ENCODE peak calls at places on chromosomes 16 and 17, in seven cellular contexts. One of them, this sample, is unnamed.
A peak's percentile ranks its signal among the peaks of the same experiment; 100 is the strongest.

GRCh38 chr17:18033442-18034099 is 5.4 kb downstream of the ATPAF2 start:
- DNase-seq in WTC11: no peak
- DNase-seq in PC-3: peak; percentile 93
- DNase-seq in omental fat pad: no peak
- DNase-seq in heart right ventricle: peak; percentile 79
- DNase-seq in neural progenitor cell: peak; percentile 86
- DNase-seq in psoas muscle: no peak
- DNase-seq in this sample: no peak

GRCh38 chr16:67112591-67113399 is 3.1 kb downstream of the PHAF1 start:
- DNase-seq in WTC11: no peak
- DNase-seq in PC-3: peak; percentile 25
- DNase-seq in omental fat pad: no peak
- DNase-seq in heart right ventricle: no peak
- DNase-seq in neural progenitor cell: no peak
- DNase-seq in psoas muscle: no peak
- DNase-seq in this sample: no peak

GRCh38 chr16:6081320-6081976 is 983.9 kb upstream of the EEF2KMT start:
- DNase-seq in WTC11: peak; percentile 9
- DNase-seq in PC-3: peak; percentile 6
- DNase-seq in omental fat pad: no peak
- DNase-seq in heart right ventricle: peak; percentile 3
- DNase-seq in neural progenitor cell: peak; percentile 59
- DNase-seq in psoas muscle: no peak
- DNase-seq in this sample: no peak

GRCh38 chr17:38578229-38578628 is 27.5 kb downstream of the SRCIN1 start:
- DNase-seq in WTC11: peak; percentile 64
- DNase-seq in PC-3: no peak
- DNase-seq in omental fat pad: no peak
- DNase-seq in heart right ventricle: no peak
- DNase-seq in neural progenitor cell: peak; percentile 72
- DNase-seq in psoas muscle: no peak
- DNase-seq in this sample: no peak

GRCh38 chr16:78211951-78212350 is 112.5 kb downstream of the WWOX start:
- DNase-seq in WTC11: peak; percentile 30
- DNase-seq in PC-3: peak; percentile 85
- DNase-seq in omental fat pad: no peak
- DNase-seq in heart right ventricle: no peak
- DNase-seq in neural progenitor cell: no peak
- DNase-seq in psoas muscle: no peak
- DNase-seq in this sample: no peak

GRCh38 chr16:1870365-1871082 is 1.4 kb downstream of the MEIOB start:
- DNase-seq in WTC11: no peak
- DNase-seq in PC-3: peak; percentile 84
- DNase-seq in omental fat pad: no peak
- DNase-seq in heart right ventricle: no peak
- DNase-seq in neural progenitor cell: no peak
- DNase-seq in psoas muscle: no peak
- DNase-seq in this sample: no peak

GRCh38 chr16:89119161-89119621 is 25.5 kb downstream of the ACSF3 start:
- DNase-seq in WTC11: peak; percentile 6
- DNase-seq in PC-3: no peak
- DNase-seq in omental fat pad: no peak
- DNase-seq in heart right ventricle: no peak
- DNase-seq in neural progenitor cell: no peak
- DNase-seq in psoas muscle: peak; percentile 30
- DNase-seq in this sample: no peak

GRCh38 chr17:3659541-3660111 is 8.8 kb downstream of the TAX1BP3 start:
- DNase-seq in WTC11: no peak
- DNase-seq in PC-3: peak; percentile 58
- DNase-seq in omental fat pad: peak; percentile 58
- DNase-seq in heart right ventricle: peak; percentile 56
- DNase-seq in neural progenitor cell: no peak
- DNase-seq in psoas muscle: peak; percentile 91
- DNase-seq in this sample: no peak

GRCh38 chr16:89921699-89922476 is 1.3 kb upstream of the TUBB3 start:
- DNase-seq in WTC11: peak; percentile 44
- DNase-seq in PC-3: peak; percentile 87
- DNase-seq in omental fat pad: peak; percentile 56
- DNase-seq in heart right ventricle: peak; percentile 82
- DNase-seq in neural progenitor cell: peak; percentile 62
- DNase-seq in psoas muscle: peak; percentile 77
- DNase-seq in this sample: no peak

GRCh38 chr17:49989518-49989880 is 5.5 kb downstream of the DLX3 start:
- DNase-seq in WTC11: no peak
- DNase-seq in PC-3: no peak
- DNase-seq in omental fat pad: no peak
- DNase-seq in heart right ventricle: no peak
- DNase-seq in neural progenitor cell: peak; percentile 2
- DNase-seq in psoas muscle: no peak
- DNase-seq in this sample: no peak

GRCh38 chr17:81154961-81155360 is 10.3 kb upstream of the PVALEF start:
- DNase-seq in WTC11: no peak
- DNase-seq in PC-3: no peak
- DNase-seq in omental fat pad: no peak
- DNase-seq in heart right ventricle: no peak
- DNase-seq in neural progenitor cell: no peak
- DNase-seq in psoas muscle: peak; percentile 33
- DNase-seq in this sample: no peak

GRCh38 chr17:43945074-43945824 is 3.0 kb upstream of the PPY start:
- DNase-seq in WTC11: no peak
- DNase-seq in PC-3: no peak
- DNase-seq in omental fat pad: no peak
- DNase-seq in heart right ventricle: no peak
- DNase-seq in neural progenitor cell: no peak
- DNase-seq in psoas muscle: no peak
- DNase-seq in this sample: no peak

GRCh38 chr17:64111831-64112230 is 18.1 kb downstream of the ERN1 start:
- DNase-seq in WTC11: no peak
- DNase-seq in PC-3: no peak
- DNase-seq in omental fat pad: no peak
- DNase-seq in heart right ventricle: no peak
- DNase-seq in neural progenitor cell: no peak
- DNase-seq in psoas muscle: no peak
- DNase-seq in this sample: no peak

GRCh38 chr17:45296003-45296832 is 20.6 kb downstream of the MAP3K14 start:
- DNase-seq in WTC11: no peak
- DNase-seq in PC-3: peak; percentile 91
- DNase-seq in omental fat pad: no peak
- DNase-seq in heart right ventricle: no peak
- DNase-seq in neural progenitor cell: no peak
- DNase-seq in psoas muscle: no peak
- DNase-seq in this sample: no peak
- TF ChIP-seq CTCF in WTC11: no peak
- TF ChIP-seq CTCF in PC-3: no peak
- TF ChIP-seq CTCF in omental fat pad: no peak
- TF ChIP-seq CTCF in heart right ventricle: no peak
- TF ChIP-seq CTCF in neural progenitor cell: no peak
- TF ChIP-seq CTCF in psoas muscle: no peak
- TF ChIP-seq CTCF in this sample: no peak

DNA sequence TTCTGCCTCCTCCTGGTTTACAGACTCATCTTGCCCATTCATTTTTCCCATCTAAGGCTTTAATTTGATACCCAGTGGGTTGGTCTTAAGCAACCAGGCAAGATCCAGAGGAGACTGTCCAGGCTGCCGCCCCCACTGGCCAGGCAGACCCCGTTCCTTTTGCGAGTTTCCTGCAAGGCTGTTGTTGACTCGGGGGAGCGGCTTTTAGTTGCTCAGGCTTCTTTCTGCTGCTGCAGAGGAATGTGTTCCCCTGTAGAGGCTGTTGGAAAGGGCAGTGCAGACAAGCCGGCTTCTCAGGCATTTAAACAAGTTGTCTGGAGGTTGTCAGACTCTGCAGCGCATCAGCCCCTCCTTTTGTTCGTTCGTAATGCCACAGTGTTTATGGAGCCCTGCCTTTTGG is 231.2 kb downstream of the PRKCA start:
- DNase-seq in WTC11: peak; percentile 50
- DNase-seq in PC-3: no peak
- DNase-seq in omental fat pad: no peak
- DNase-seq in heart right ventricle: no peak
- DNase-seq in neural progenitor cell: peak; percentile 84
- DNase-seq in psoas muscle: no peak
- DNase-seq in this sample: no peak
- TF ChIP-seq CTCF in WTC11: no peak
- TF ChIP-seq CTCF in PC-3: no peak
- TF ChIP-seq CTCF in omental fat pad: no peak
- TF ChIP-seq CTCF in heart right ventricle: no peak
- TF ChIP-seq CTCF in neural progenitor cell: peak; percentile 28
- TF ChIP-seq CTCF in psoas muscle: no peak
- TF ChIP-seq CTCF in this sample: peak; percentile 24

GRCh38 chr16:31452631-31453106 is 6.6 kb upstream of the ARMC5 start:
- DNase-seq in WTC11: no peak
- DNase-seq in PC-3: peak; percentile 61
- DNase-seq in omental fat pad: no peak
- DNase-seq in heart right ventricle: no peak
- DNase-seq in neural progenitor cell: no peak
- DNase-seq in psoas muscle: peak; percentile 41
- DNase-seq in this sample: no peak

GRCh38 chr16:31453255-31454204 is 5.8 kb upstream of the ARMC5 start:
- DNase-seq in WTC11: no peak
- DNase-seq in PC-3: peak; percentile 34
- DNase-seq in omental fat pad: no peak
- DNase-seq in heart right ventricle: no peak
- DNase-seq in neural progenitor cell: peak; percentile 48
- DNase-seq in psoas muscle: peak; percentile 87
- DNase-seq in this sample: no peak

GRCh38 chr16:31456988-31457360 is 2.3 kb upstream of the ARMC5 start:
- DNase-seq in WTC11: no peak
- DNase-seq in PC-3: no peak
- DNase-seq in omental fat pad: no peak
- DNase-seq in heart right ventricle: no peak
- DNase-seq in neural progenitor cell: no peak
- DNase-seq in psoas muscle: peak; percentile 38
- DNase-seq in this sample: no peak

GRCh38 chr16:31458073-31458834 is 1.0 kb upstream of the ARMC5 start:
- DNase-seq in WTC11: peak; percentile 52
- DNase-seq in PC-3: no peak
- DNase-seq in omental fat pad: no peak
- DNase-seq in heart right ventricle: peak; percentile 59
- DNase-seq in neural progenitor cell: peak; percentile 69
- DNase-seq in psoas muscle: peak; percentile 89
- DNase-seq in this sample: no peak

GRCh38 chr16:31455601-31456314 is 3.5 kb upstream of the ARMC5 start:
- DNase-seq in WTC11: peak; percentile 54
- DNase-seq in PC-3: no peak
- DNase-seq in omental fat pad: no peak
- DNase-seq in heart right ventricle: no peak
- DNase-seq in neural progenitor cell: peak; percentile 51
- DNase-seq in psoas muscle: peak; percentile 48
- DNase-seq in this sample: no peak
- TF ChIP-seq CTCF in WTC11: peak; percentile 33
- TF ChIP-seq CTCF in PC-3: peak; percentile 34
- TF ChIP-seq CTCF in omental fat pad: no peak
- TF ChIP-seq CTCF in heart right ventricle: no peak
- TF ChIP-seq CTCF in neural progenitor cell: peak; percentile 57
- TF ChIP-seq CTCF in psoas muscle: peak; percentile 9
- TF ChIP-seq CTCF in this sample: peak; percentile 54

GRCh38 chr17:21164226-21165019 is 37.7 kb downstream of the DHRS7B start:
- DNase-seq in WTC11: no peak
- DNase-seq in PC-3: no peak
- DNase-seq in omental fat pad: no peak
- DNase-seq in heart right ventricle: no peak
- DNase-seq in neural progenitor cell: no peak
- DNase-seq in psoas muscle: no peak
- DNase-seq in this sample: no peak

GRCh38 chr17:21168555-21168865 is 41.7 kb downstream of the DHRS7B start:
- DNase-seq in WTC11: no peak
- DNase-seq in PC-3: no peak
- DNase-seq in omental fat pad: no peak
- DNase-seq in heart right ventricle: no peak
- DNase-seq in neural progenitor cell: no peak
- DNase-seq in psoas muscle: no peak
- DNase-seq in this sample: peak; percentile 29

GRCh38 chr17:21165922-21166598 is 39.3 kb downstream of the DHRS7B start:
- DNase-seq in WTC11: no peak
- DNase-seq in PC-3: no peak
- DNase-seq in omental fat pad: no peak
- DNase-seq in heart right ventricle: peak; percentile 75
- DNase-seq in neural progenitor cell: no peak
- DNase-seq in psoas muscle: peak; percentile 86
- DNase-seq in this sample: no peak

GRCh38 chr17:21167303-21167702 is 40.5 kb downstream of the DHRS7B start:
- DNase-seq in WTC11: no peak
- DNase-seq in PC-3: no peak
- DNase-seq in omental fat pad: no peak
- DNase-seq in heart right ventricle: no peak
- DNase-seq in neural progenitor cell: no peak
- DNase-seq in psoas muscle: peak; percentile 53
- DNase-seq in this sample: no peak

DNA sequence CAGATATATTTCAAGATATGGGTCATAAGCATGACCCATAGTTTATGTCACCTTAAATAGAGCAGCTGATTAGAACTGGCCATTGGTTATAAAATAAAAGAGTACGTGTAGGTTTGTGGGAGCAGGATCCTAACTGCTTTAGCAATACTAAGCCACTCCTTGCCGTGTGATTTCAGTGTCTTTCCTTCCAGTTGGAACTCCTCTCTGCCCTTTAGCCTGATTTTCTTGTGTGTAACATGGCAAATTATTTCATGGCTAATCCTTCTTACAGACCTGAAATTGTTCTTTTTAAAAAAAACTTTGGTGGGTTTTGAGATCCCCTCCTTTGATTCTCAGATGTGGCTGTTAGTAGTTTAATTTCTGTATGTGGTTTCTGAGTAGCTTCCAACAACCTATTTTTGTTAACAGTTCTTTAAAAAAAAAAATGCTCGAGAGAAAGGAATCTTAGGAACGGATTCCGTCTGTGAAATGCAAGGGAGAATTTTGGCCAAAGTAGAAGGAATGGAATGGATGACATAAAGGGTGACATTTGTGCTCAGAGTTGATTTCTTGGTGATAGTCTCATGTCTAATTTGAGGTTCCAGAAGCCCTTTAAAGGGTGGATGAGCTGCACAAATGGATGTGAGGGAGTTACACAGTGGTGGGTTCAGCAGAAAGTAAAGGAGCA is 40.0 kb downstream of the DHRS7B start:
- DNase-seq in WTC11: no peak
- DNase-seq in PC-3: no peak
- DNase-seq in omental fat pad: no peak
- DNase-seq in heart right ventricle: no peak
- DNase-seq in neural progenitor cell: no peak
- DNase-seq in psoas muscle: no peak
- DNase-seq in this sample: no peak
- TF ChIP-seq CTCF in WTC11: no peak
- TF ChIP-seq CTCF in PC-3: no peak
- TF ChIP-seq CTCF in omental fat pad: no peak
- TF ChIP-seq CTCF in heart right ventricle: no peak
- TF ChIP-seq CTCF in neural progenitor cell: no peak
- TF ChIP-seq CTCF in psoas muscle: no peak
- TF ChIP-seq CTCF in this sample: no peak